ENCODE peak calls at places on chromosome 20, in four cellular contexts. One of them, this sample, is unnamed. For H3K4me1, the result is how much of the 10 kb centered on the place peaks cover.

GRCh38 chr20:63568986-63569949 is 4.8 kb downstream of the HELZ2 start:
- DNase-seq in GM23338: no peak
- DNase-seq in HCT116: no peak
- DNase-seq in K562: no peak
- DNase-seq in this sample: no peak

GRCh38 chr20:3795511-3796468 is at the start of gene CDC25B:
- DNase-seq in K562: peak
- DNase-seq in HCT116: peak
- DNase-seq in GM23338: peak
- DNase-seq in this sample: peak

GRCh38 chr20:55882922-55883321 is 122.4 kb downstream of the CBLN4 start:
- DNase-seq in HCT116: no peak
- DNase-seq in GM23338: no peak
- DNase-seq in K562: no peak
- DNase-seq in this sample: no peak

GRCh38 chr20:16187956-16188616 is 385.2 kb downstream of the KIF16B start:
- DNase-seq in K562: no peak
- DNase-seq in HCT116: no peak
- DNase-seq in GM23338: no peak
- DNase-seq in this sample: no peak

GRCh38 chr20:58555078-58555765 is 40.0 kb upstream of the APCDD1L start:
- DNase-seq in GM23338: no peak
- DNase-seq in K562: no peak
- DNase-seq in HCT116: no peak
- DNase-seq in this sample: no peak

GRCh38 chr20:46767127-46767761 is 57.8 kb downstream of the SLC2A10 start:
- DNase-seq in GM23338: peak
- DNase-seq in HCT116: peak
- DNase-seq in K562: peak
- DNase-seq in this sample: no peak

GRCh38 chr20:51529027-51529749 is 13.3 kb downstream of the NFATC2 start:
- DNase-seq in GM23338: no peak
- DNase-seq in HCT116: no peak
- DNase-seq in K562: peak
- DNase-seq in this sample: no peak

GRCh38 chr20:14538433-14538832 is 201.0 kb upstream of the FLRT3 start:
- DNase-seq in GM23338: no peak
- DNase-seq in K562: no peak
- DNase-seq in HCT116: no peak
- DNase-seq in this sample: no peak

GRCh38 chr20:16535281-16535680 is 38.0 kb downstream of the KIF16B start:
- DNase-seq in HCT116: no peak
- DNase-seq in GM23338: no peak
- DNase-seq in K562: no peak
- DNase-seq in this sample: no peak

GRCh38 chr20:17661121-17661744 is 20.8 kb downstream of the RRBP1 start:
- DNase-seq in K562: no peak
- DNase-seq in HCT116: no peak
- DNase-seq in GM23338: no peak
- DNase-seq in this sample: no peak

GRCh38 chr20:36849333-36850065 is 26.4 kb upstream of the TLDC2 start:
- DNase-seq in K562: no peak
- DNase-seq in GM23338: no peak
- DNase-seq in HCT116: no peak
- DNase-seq in this sample: no peak

GRCh38 chr20:46562373-46563169 is 12.1 kb upstream of the OCSTAMP start:
- DNase-seq in K562: peak
- DNase-seq in HCT116: peak
- DNase-seq in GM23338: peak
- DNase-seq in this sample: peak

GRCh38 chr20:10902836-10903410 is 229.1 kb upstream of the JAG1 start:
- DNase-seq in GM23338: no peak
- DNase-seq in K562: no peak
- DNase-seq in HCT116: no peak
- DNase-seq in this sample: no peak

GRCh38 chr20:46695888-46696287 is 6.6 kb upstream of the TP53RK start:
- DNase-seq in HCT116: no peak
- DNase-seq in GM23338: no peak
- DNase-seq in K562: no peak
- DNase-seq in this sample: no peak

GRCh38 chr20:17936306-17936790 is 32.2 kb downstream of the SNX5 start:
- DNase-seq in K562: no peak
- DNase-seq in HCT116: no peak
- DNase-seq in GM23338: no peak
- DNase-seq in this sample: no peak

GRCh38 chr20:52103911-52104545 is 87.6 kb downstream of the ZFP64 start:
- DNase-seq in K562: no peak
- DNase-seq in HCT116: no peak
- DNase-seq in GM23338: peak
- DNase-seq in this sample: no peak

GRCh38 chr20:32846852-32847251 is 11.9 kb upstream of the EFCAB8 start:
- DNase-seq in K562: no peak
- DNase-seq in GM23338: no peak
- DNase-seq in HCT116: no peak
- DNase-seq in this sample: no peak

GRCh38 chr20:7347409-7347808 is 579.9 kb downstream of the BMP2 start:
- DNase-seq in K562: no peak
- DNase-seq in HCT116: no peak
- DNase-seq in GM23338: no peak
- DNase-seq in this sample: no peak

GRCh38 chr20:44914924-44915323 is 5.1 kb downstream of the PABPC1L start:
- DNase-seq in HCT116: no peak
- DNase-seq in K562: no peak
- DNase-seq in GM23338: no peak
- DNase-seq in this sample: no peak

GRCh38 chr20:16701296-16701695 is 28.5 kb upstream of the SNRPB2 start:
- DNase-seq in K562: no peak
- DNase-seq in GM23338: peak
- DNase-seq in HCT116: peak
- DNase-seq in this sample: peak

GRCh38 chr20:58393299-58393698 is 4.3 kb downstream of the VAPB start:
- DNase-seq in GM23338: no peak
- DNase-seq in HCT116: no peak
- DNase-seq in K562: no peak
- DNase-seq in this sample: no peak

GRCh38 chr20:59120919-59121318 is 42.7 kb upstream of the ZNF831 start:
- DNase-seq in GM23338: no peak
- DNase-seq in K562: no peak
- DNase-seq in HCT116: no peak
- DNase-seq in this sample: no peak

GRCh38 chr20:20568604-20569205 is 143.7 kb downstream of the RALGAPA2 start:
- DNase-seq in K562: peak
- DNase-seq in HCT116: no peak
- DNase-seq in GM23338: peak
- DNase-seq in this sample: peak

GRCh38 chr20:57088436-57088835 is 178.0 kb downstream of the BMP7 start:
- DNase-seq in HCT116: no peak
- DNase-seq in K562: no peak
- DNase-seq in GM23338: no peak
- DNase-seq in this sample: no peak

GRCh38 chr20:61205769-61206168 is 46.3 kb upstream of the CDH4 start:
- DNase-seq in GM23338: no peak
- DNase-seq in K562: no peak
- DNase-seq in HCT116: no peak
- DNase-seq in this sample: no peak

GRCh38 chr20:54078296-54078695 is 7.9 kb upstream of the BCAS1 start:
- DNase-seq in GM23338: no peak
- DNase-seq in K562: no peak
- DNase-seq in HCT116: no peak
- DNase-seq in this sample: no peak

GRCh38 chr20:38126146-38126912 is 38.7 kb downstream of the TGM2 start:
- DNase-seq in HCT116: no peak
- DNase-seq in GM23338: no peak
- DNase-seq in K562: no peak
- DNase-seq in this sample: no peak
- TF ChIP-seq POLR2AphosphoS5 in HCT116: no peak
- TF ChIP-seq POLR2AphosphoS5 in GM23338: no peak
- TF ChIP-seq POLR2AphosphoS5 in K562: no peak
- TF ChIP-seq POLR2AphosphoS5 in this sample: peak

GRCh38 chr20:47785900-47786762 is 850 bp upstream of the SULF2 start:
- DNase-seq in GM23338: peak
- DNase-seq in K562: peak
- DNase-seq in HCT116: peak
- DNase-seq in this sample: no peak
- TF ChIP-seq REST in GM23338: no peak
- TF ChIP-seq REST in K562: no peak
- TF ChIP-seq REST in HCT116: no peak
- TF ChIP-seq REST in this sample: no peak

GRCh38 chr20:31704225-31705119 is 18.2 kb downstream of the BCL2L1 start:
- DNase-seq in HCT116: peak
- DNase-seq in GM23338: peak
- DNase-seq in K562: no peak
- DNase-seq in this sample: peak
- H3K4me1 ChIP-seq in HCT116: half or more
- H3K4me1 ChIP-seq in GM23338: under half
- H3K4me1 ChIP-seq in K562: half or more
- H3K4me1 ChIP-seq in this sample: under half

GRCh38 chr20:2657241-2657640 is 4.8 kb downstream of the NOP56 start:
- DNase-seq in GM23338: no peak
- DNase-seq in K562: no peak
- DNase-seq in HCT116: no peak
- DNase-seq in this sample: no peak

GRCh38 chr20:2654831-2655230 is 2.4 kb downstream of the NOP56 start:
- DNase-seq in HCT116: no peak
- DNase-seq in K562: no peak
- DNase-seq in GM23338: no peak
- DNase-seq in this sample: no peak

GRCh38 chr20:2656471-2657117 is 4.2 kb downstream of the NOP56 start:
- DNase-seq in HCT116: no peak
- DNase-seq in GM23338: no peak
- DNase-seq in K562: no peak
- DNase-seq in this sample: no peak

GRCh38 chr20:2654384-2654822 is 2.0 kb downstream of the NOP56 start:
- DNase-seq in K562: no peak
- DNase-seq in GM23338: no peak
- DNase-seq in HCT116: no peak
- DNase-seq in this sample: no peak

GRCh38 chr20:2655331-2656116 is 3.1 kb downstream of the NOP56 start:
- DNase-seq in HCT116: no peak
- DNase-seq in K562: no peak
- DNase-seq in GM23338: no peak
- DNase-seq in this sample: no peak
- TF ChIP-seq POLR2AphosphoS5 in HCT116: no peak
- TF ChIP-seq POLR2AphosphoS5 in K562: no peak
- TF ChIP-seq POLR2AphosphoS5 in GM23338: no peak
- TF ChIP-seq POLR2AphosphoS5 in this sample: peak

DNA sequence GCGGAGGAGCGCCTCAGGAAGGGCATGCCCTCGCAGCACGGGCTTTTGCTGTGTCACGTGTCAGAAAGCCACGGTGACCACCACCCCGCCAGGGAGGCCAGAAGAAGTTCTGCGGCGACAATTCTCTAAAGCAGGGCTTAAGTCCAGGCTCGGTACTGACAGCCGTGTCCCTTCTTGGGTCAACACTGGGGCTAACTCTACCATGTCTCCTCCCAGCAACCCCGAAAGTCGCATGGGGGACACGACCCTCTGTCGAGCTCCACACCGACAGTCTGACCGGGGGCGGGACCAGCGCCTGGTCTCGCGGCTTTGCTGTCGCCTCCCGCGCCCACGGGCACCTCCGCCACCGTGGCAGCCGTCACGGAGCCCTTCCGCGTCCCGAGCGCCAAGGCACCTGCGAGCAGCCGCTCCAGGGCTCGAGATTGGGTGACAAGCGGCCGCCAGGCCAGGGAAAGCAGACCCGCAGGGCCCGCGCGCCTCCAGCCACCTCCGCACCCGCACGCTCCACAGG is 534 bp downstream of the NANP start:
- DNase-seq in GM23338: peak
- DNase-seq in HCT116: peak
- DNase-seq in K562: no peak
- DNase-seq in this sample: no peak
- TF ChIP-seq REST in GM23338: no peak
- TF ChIP-seq REST in HCT116: no peak
- TF ChIP-seq REST in K562: no peak
- TF ChIP-seq REST in this sample: no peak

DNA sequence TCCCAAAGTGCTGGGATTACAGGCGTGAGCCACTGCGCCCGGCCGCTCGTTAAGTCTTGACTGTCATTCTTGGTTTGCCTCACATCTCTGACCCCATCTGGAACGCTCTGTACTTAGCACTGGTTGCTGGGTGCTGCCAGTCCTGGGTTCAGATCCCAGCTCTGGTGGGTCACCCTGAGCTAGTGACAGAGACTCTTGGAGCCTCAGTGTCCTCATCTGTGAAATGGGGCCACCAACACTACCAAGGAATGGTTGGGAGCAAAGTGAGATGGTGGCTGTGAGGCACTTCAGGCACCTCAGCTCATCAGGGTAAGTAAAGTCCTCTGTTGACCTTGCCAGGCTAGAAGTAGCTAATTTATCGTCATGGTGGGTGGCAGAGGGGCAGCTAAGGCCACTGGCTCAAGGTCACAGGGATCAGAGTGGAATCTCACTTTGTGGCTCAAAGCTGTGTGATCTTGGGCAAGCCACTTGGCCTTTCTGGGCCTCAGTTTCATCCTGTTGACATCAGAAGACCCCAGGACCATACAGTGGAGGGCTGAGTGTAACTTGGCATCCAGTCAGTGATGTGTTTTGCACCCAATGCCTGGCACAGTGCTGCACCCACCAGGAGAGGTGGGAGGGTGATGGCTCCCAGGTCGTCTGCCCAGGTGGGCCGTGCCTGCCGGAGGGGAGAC is 46.7 kb downstream of the UBE2V1 start:
- DNase-seq in HCT116: no peak
- DNase-seq in K562: no peak
- DNase-seq in GM23338: no peak
- DNase-seq in this sample: no peak
- H3K4me1 ChIP-seq in HCT116: under half
- H3K4me1 ChIP-seq in K562: under half
- H3K4me1 ChIP-seq in GM23338: under half
- H3K4me1 ChIP-seq in this sample: under half

GRCh38 chr20:62309198-62309944 is 6.6 kb downstream of the ADRM1 start:
- DNase-seq in HCT116: no peak
- DNase-seq in K562: no peak
- DNase-seq in GM23338: no peak
- DNase-seq in this sample: no peak
- TF ChIP-seq POLR2AphosphoS5 in HCT116: no peak
- TF ChIP-seq POLR2AphosphoS5 in K562: no peak
- TF ChIP-seq POLR2AphosphoS5 in GM23338: peak
- TF ChIP-seq POLR2AphosphoS5 in this sample: no peak

This sample was measured in Panc1.